ENCODE peak calls at places on chromosomes 1 and 21, in eight cellular contexts. One of them, this sample, is unnamed.

GRCh38 chr1:1019122-1019999 is 559 bp upstream of the AGRN start:
- DNase-seq in ELR: peak; percentile 84
- DNase-seq in left cardiac atrium: peak; percentile 86
- DNase-seq in amygdala: peak; percentile 83
- DNase-seq in AG09319: peak; percentile 67
- DNase-seq in stimulated activated naive CD8-positive, alpha-beta T cell treated with anti-CD3 and anti-CD28 coated beads, Interleukin-15, Interleukin-2, amounts not matched to agents 100 U/mL and 50 U/mL, for 24 hours: peak; percentile 88
- DNase-seq in hippocampal formation: peak; percentile 80
- DNase-seq in mesendoderm: peak; percentile 86
- DNase-seq in this sample: peak; percentile 88

GRCh38 chr1:201383647-201384405 is 6.3 kb upstream of the TNNT2 start:
- DNase-seq in ELR: peak; percentile 95
- DNase-seq in AG09319: peak; percentile 57
- DNase-seq in hippocampal formation: no peak
- DNase-seq in left cardiac atrium: no peak
- DNase-seq in stimulated activated naive CD8-positive, alpha-beta T cell treated with anti-CD3 and anti-CD28 coated beads, Interleukin-15, Interleukin-2, amounts not matched to agents 100 U/mL and 50 U/mL, for 24 hours: no peak
- DNase-seq in amygdala: no peak
- DNase-seq in mesendoderm: no peak
- DNase-seq in this sample: peak; percentile 43

GRCh38 chr1:19974822-19975416 is 4.5 kb downstream of the PLA2G2A start:
- DNase-seq in mesendoderm: peak; percentile 92
- DNase-seq in amygdala: no peak
- DNase-seq in left cardiac atrium: peak; percentile 58
- DNase-seq in AG09319: peak; percentile 35
- DNase-seq in stimulated activated naive CD8-positive, alpha-beta T cell treated with anti-CD3 and anti-CD28 coated beads, Interleukin-15, Interleukin-2, amounts not matched to agents 100 U/mL and 50 U/mL, for 24 hours: peak; percentile 17
- DNase-seq in ELR: peak; percentile 71
- DNase-seq in hippocampal formation: peak; percentile 24
- DNase-seq in this sample: peak; percentile 65

GRCh38 chr1:184745929-184746583 is 8.6 kb downstream of the EDEM3 start:
- DNase-seq in amygdala: no peak
- DNase-seq in stimulated activated naive CD8-positive, alpha-beta T cell treated with anti-CD3 and anti-CD28 coated beads, Interleukin-15, Interleukin-2, amounts not matched to agents 100 U/mL and 50 U/mL, for 24 hours: no peak
- DNase-seq in hippocampal formation: no peak
- DNase-seq in left cardiac atrium: no peak
- DNase-seq in mesendoderm: no peak
- DNase-seq in AG09319: no peak
- DNase-seq in ELR: no peak
- DNase-seq in this sample: no peak

GRCh38 chr1:223825767-223826461 is 19.8 kb downstream of the TP53BP2 start:
- DNase-seq in AG09319: no peak
- DNase-seq in amygdala: no peak
- DNase-seq in left cardiac atrium: no peak
- DNase-seq in hippocampal formation: no peak
- DNase-seq in mesendoderm: no peak
- DNase-seq in stimulated activated naive CD8-positive, alpha-beta T cell treated with anti-CD3 and anti-CD28 coated beads, Interleukin-15, Interleukin-2, amounts not matched to agents 100 U/mL and 50 U/mL, for 24 hours: no peak
- DNase-seq in ELR: no peak
- DNase-seq in this sample: no peak

GRCh38 chr1:65055754-65056153 is 89.4 kb upstream of the JAK1 start:
- DNase-seq in left cardiac atrium: no peak
- DNase-seq in AG09319: no peak
- DNase-seq in ELR: no peak
- DNase-seq in amygdala: no peak
- DNase-seq in stimulated activated naive CD8-positive, alpha-beta T cell treated with anti-CD3 and anti-CD28 coated beads, Interleukin-15, Interleukin-2, amounts not matched to agents 100 U/mL and 50 U/mL, for 24 hours: no peak
- DNase-seq in hippocampal formation: no peak
- DNase-seq in mesendoderm: no peak
- DNase-seq in this sample: no peak

GRCh38 chr1:164320780-164321683 is 238.0 kb upstream of the PBX1 start:
- DNase-seq in stimulated activated naive CD8-positive, alpha-beta T cell treated with anti-CD3 and anti-CD28 coated beads, Interleukin-15, Interleukin-2, amounts not matched to agents 100 U/mL and 50 U/mL, for 24 hours: no peak
- DNase-seq in left cardiac atrium: peak; percentile 41
- DNase-seq in ELR: no peak
- DNase-seq in mesendoderm: peak; percentile 60
- DNase-seq in hippocampal formation: peak; percentile 3
- DNase-seq in amygdala: no peak
- DNase-seq in AG09319: no peak
- DNase-seq in this sample: peak; percentile 62

GRCh38 chr1:162552684-162553252 is 8.8 kb upstream of the UAP1 start:
- DNase-seq in amygdala: no peak
- DNase-seq in left cardiac atrium: no peak
- DNase-seq in mesendoderm: no peak
- DNase-seq in hippocampal formation: no peak
- DNase-seq in AG09319: no peak
- DNase-seq in ELR: no peak
- DNase-seq in stimulated activated naive CD8-positive, alpha-beta T cell treated with anti-CD3 and anti-CD28 coated beads, Interleukin-15, Interleukin-2, amounts not matched to agents 100 U/mL and 50 U/mL, for 24 hours: no peak
- DNase-seq in this sample: peak; percentile 68

GRCh38 chr1:94917251-94917650 is 9.7 kb downstream of the CNN3 start:
- DNase-seq in amygdala: no peak
- DNase-seq in AG09319: no peak
- DNase-seq in hippocampal formation: no peak
- DNase-seq in mesendoderm: no peak
- DNase-seq in stimulated activated naive CD8-positive, alpha-beta T cell treated with anti-CD3 and anti-CD28 coated beads, Interleukin-15, Interleukin-2, amounts not matched to agents 100 U/mL and 50 U/mL, for 24 hours: no peak
- DNase-seq in left cardiac atrium: no peak
- DNase-seq in ELR: peak; percentile 21
- DNase-seq in this sample: no peak

GRCh38 chr1:15574741-15575140 is 10.1 kb downstream of the AGMAT start:
- DNase-seq in stimulated activated naive CD8-positive, alpha-beta T cell treated with anti-CD3 and anti-CD28 coated beads, Interleukin-15, Interleukin-2, amounts not matched to agents 100 U/mL and 50 U/mL, for 24 hours: no peak
- DNase-seq in hippocampal formation: no peak
- DNase-seq in left cardiac atrium: peak; percentile 34
- DNase-seq in ELR: no peak
- DNase-seq in amygdala: no peak
- DNase-seq in mesendoderm: no peak
- DNase-seq in AG09319: no peak
- DNase-seq in this sample: no peak

GRCh38 chr1:42756956-42757891 is 9.6 kb downstream of the P3H1 start:
- DNase-seq in hippocampal formation: no peak
- DNase-seq in left cardiac atrium: no peak
- DNase-seq in mesendoderm: peak; percentile 90
- DNase-seq in ELR: peak; percentile 80
- DNase-seq in AG09319: no peak
- DNase-seq in stimulated activated naive CD8-positive, alpha-beta T cell treated with anti-CD3 and anti-CD28 coated beads, Interleukin-15, Interleukin-2, amounts not matched to agents 100 U/mL and 50 U/mL, for 24 hours: no peak
- DNase-seq in amygdala: no peak
- DNase-seq in this sample: no peak

GRCh38 chr1:159881930-159882839 is 17.8 kb downstream of the CFAP45 start:
- DNase-seq in stimulated activated naive CD8-positive, alpha-beta T cell treated with anti-CD3 and anti-CD28 coated beads, Interleukin-15, Interleukin-2, amounts not matched to agents 100 U/mL and 50 U/mL, for 24 hours: peak; percentile 26
- DNase-seq in amygdala: no peak
- DNase-seq in AG09319: peak; percentile 78
- DNase-seq in ELR: peak; percentile 100
- DNase-seq in mesendoderm: no peak
- DNase-seq in left cardiac atrium: peak; percentile 77
- DNase-seq in hippocampal formation: no peak
- DNase-seq in this sample: peak; percentile 76

GRCh38 chr21:45209685-45210284 is 77.9 kb downstream of the POFUT2 start:
- DNase-seq in amygdala: no peak
- DNase-seq in mesendoderm: no peak
- DNase-seq in ELR: no peak
- DNase-seq in stimulated activated naive CD8-positive, alpha-beta T cell treated with anti-CD3 and anti-CD28 coated beads, Interleukin-15, Interleukin-2, amounts not matched to agents 100 U/mL and 50 U/mL, for 24 hours: no peak
- DNase-seq in left cardiac atrium: no peak
- DNase-seq in AG09319: no peak
- DNase-seq in hippocampal formation: peak; percentile 16
- DNase-seq in this sample: no peak

GRCh38 chr1:167273027-167273800 is 52.5 kb downstream of the POU2F1 start:
- DNase-seq in mesendoderm: no peak
- DNase-seq in amygdala: no peak
- DNase-seq in hippocampal formation: no peak
- DNase-seq in stimulated activated naive CD8-positive, alpha-beta T cell treated with anti-CD3 and anti-CD28 coated beads, Interleukin-15, Interleukin-2, amounts not matched to agents 100 U/mL and 50 U/mL, for 24 hours: no peak
- DNase-seq in ELR: peak; percentile 8
- DNase-seq in AG09319: no peak
- DNase-seq in left cardiac atrium: no peak
- DNase-seq in this sample: no peak

GRCh38 chr1:6127587-6128163 is 52.4 kb downstream of the CHD5 start:
- DNase-seq in mesendoderm: peak; percentile 91
- DNase-seq in hippocampal formation: no peak
- DNase-seq in amygdala: no peak
- DNase-seq in AG09319: no peak
- DNase-seq in ELR: peak; percentile 44
- DNase-seq in stimulated activated naive CD8-positive, alpha-beta T cell treated with anti-CD3 and anti-CD28 coated beads, Interleukin-15, Interleukin-2, amounts not matched to agents 100 U/mL and 50 U/mL, for 24 hours: peak; percentile 77
- DNase-seq in left cardiac atrium: peak; percentile 83
- DNase-seq in this sample: peak; percentile 92

GRCh38 chr1:27049607-27050006 is 37.0 kb upstream of the TENT5B start:
- DNase-seq in AG09319: no peak
- DNase-seq in amygdala: no peak
- DNase-seq in ELR: no peak
- DNase-seq in stimulated activated naive CD8-positive, alpha-beta T cell treated with anti-CD3 and anti-CD28 coated beads, Interleukin-15, Interleukin-2, amounts not matched to agents 100 U/mL and 50 U/mL, for 24 hours: no peak
- DNase-seq in hippocampal formation: no peak
- DNase-seq in left cardiac atrium: no peak
- DNase-seq in mesendoderm: peak; percentile 57
- DNase-seq in this sample: no peak

GRCh38 chr1:79197421-79197820 is 190.9 kb upstream of the ADGRL4 start:
- DNase-seq in AG09319: peak; percentile 19
- DNase-seq in left cardiac atrium: no peak
- DNase-seq in hippocampal formation: no peak
- DNase-seq in mesendoderm: peak; percentile 51
- DNase-seq in ELR: peak; percentile 40
- DNase-seq in amygdala: no peak
- DNase-seq in stimulated activated naive CD8-positive, alpha-beta T cell treated with anti-CD3 and anti-CD28 coated beads, Interleukin-15, Interleukin-2, amounts not matched to agents 100 U/mL and 50 U/mL, for 24 hours: no peak
- DNase-seq in this sample: no peak

GRCh38 chr1:81954388-81955023 is 153.8 kb downstream of the ADGRL2 start:
- DNase-seq in mesendoderm: no peak
- DNase-seq in hippocampal formation: no peak
- DNase-seq in ELR: no peak
- DNase-seq in stimulated activated naive CD8-positive, alpha-beta T cell treated with anti-CD3 and anti-CD28 coated beads, Interleukin-15, Interleukin-2, amounts not matched to agents 100 U/mL and 50 U/mL, for 24 hours: no peak
- DNase-seq in AG09319: no peak
- DNase-seq in amygdala: no peak
- DNase-seq in left cardiac atrium: no peak
- DNase-seq in this sample: no peak

GRCh38 chr1:15088146-15089025 is 65.2 kb upstream of the TMEM51 start:
- DNase-seq in left cardiac atrium: no peak
- DNase-seq in ELR: no peak
- DNase-seq in mesendoderm: no peak
- DNase-seq in AG09319: no peak
- DNase-seq in stimulated activated naive CD8-positive, alpha-beta T cell treated with anti-CD3 and anti-CD28 coated beads, Interleukin-15, Interleukin-2, amounts not matched to agents 100 U/mL and 50 U/mL, for 24 hours: no peak
- DNase-seq in amygdala: no peak
- DNase-seq in hippocampal formation: no peak
- DNase-seq in this sample: no peak

GRCh38 chr1:39652105-39652504 is 12.7 kb upstream of the HEYL start:
- DNase-seq in stimulated activated naive CD8-positive, alpha-beta T cell treated with anti-CD3 and anti-CD28 coated beads, Interleukin-15, Interleukin-2, amounts not matched to agents 100 U/mL and 50 U/mL, for 24 hours: no peak
- DNase-seq in left cardiac atrium: peak; percentile 72
- DNase-seq in AG09319: no peak
- DNase-seq in ELR: no peak
- DNase-seq in mesendoderm: no peak
- DNase-seq in hippocampal formation: no peak
- DNase-seq in amygdala: no peak
- DNase-seq in this sample: peak; percentile 73

GRCh38 chr1:109817881-109818280 is 54.2 kb upstream of the EPS8L3 start:
- DNase-seq in mesendoderm: no peak
- DNase-seq in AG09319: no peak
- DNase-seq in amygdala: no peak
- DNase-seq in hippocampal formation: no peak
- DNase-seq in stimulated activated naive CD8-positive, alpha-beta T cell treated with anti-CD3 and anti-CD28 coated beads, Interleukin-15, Interleukin-2, amounts not matched to agents 100 U/mL and 50 U/mL, for 24 hours: no peak
- DNase-seq in ELR: no peak
- DNase-seq in left cardiac atrium: no peak
- DNase-seq in this sample: no peak

GRCh38 chr1:31238986-31239613 is 587 bp downstream of the NKAIN1 start:
- DNase-seq in hippocampal formation: no peak
- DNase-seq in ELR: peak; percentile 22
- DNase-seq in mesendoderm: peak; percentile 55
- DNase-seq in AG09319: no peak
- DNase-seq in amygdala: peak; percentile 8
- DNase-seq in left cardiac atrium: no peak
- DNase-seq in stimulated activated naive CD8-positive, alpha-beta T cell treated with anti-CD3 and anti-CD28 coated beads, Interleukin-15, Interleukin-2, amounts not matched to agents 100 U/mL and 50 U/mL, for 24 hours: no peak
- DNase-seq in this sample: no peak

This sample was measured in right cardiac atrium.